ENCODE peak calls at places on chromosomes 7 and 10, in eight cellular contexts. One of them, this sample, is unnamed.

GRCh38 chr10:19003341-19003740 is 45.3 kb upstream of the MALRD1 start:
- DNase-seq in GM23338: no peak
- DNase-seq in bronchial epithelial cell: no peak
- DNase-seq in NCI-H1092: no peak
- DNase-seq in AG08395: no peak
- DNase-seq in renal cortical epithelial cell: no peak
- DNase-seq in NCI-H1105 treated with DMSO at 0.1 percent for 48 hours: no peak
- DNase-seq in HEK293T: no peak
- DNase-seq in this sample: no peak

GRCh38 chr10:5609952-5610616 is 56.3 kb downstream of the ASB13 start:
- DNase-seq in NCI-H1092: no peak
- DNase-seq in GM23338: no peak
- DNase-seq in NCI-H1105 treated with DMSO at 0.1 percent for 48 hours: no peak
- DNase-seq in AG08395: no peak
- DNase-seq in HEK293T: no peak
- DNase-seq in bronchial epithelial cell: peak
- DNase-seq in renal cortical epithelial cell: peak
- DNase-seq in this sample: peak

GRCh38 chr10:114874827-114875541 is 53.4 kb downstream of the FHIP2A start:
- DNase-seq in NCI-H1105 treated with DMSO at 0.1 percent for 48 hours: no peak
- DNase-seq in NCI-H1092: no peak
- DNase-seq in GM23338: peak
- DNase-seq in AG08395: peak
- DNase-seq in HEK293T: peak
- DNase-seq in renal cortical epithelial cell: no peak
- DNase-seq in bronchial epithelial cell: no peak
- DNase-seq in this sample: no peak

GRCh38 chr10:129788211-129788610 is 175.9 kb downstream of the EBF3 start:
- DNase-seq in GM23338: no peak
- DNase-seq in renal cortical epithelial cell: no peak
- DNase-seq in bronchial epithelial cell: no peak
- DNase-seq in AG08395: no peak
- DNase-seq in HEK293T: no peak
- DNase-seq in NCI-H1092: no peak
- DNase-seq in NCI-H1105 treated with DMSO at 0.1 percent for 48 hours: no peak
- DNase-seq in this sample: no peak

GRCh38 chr10:46006219-46006618 is 24.2 kb downstream of the NCOA4 start:
- DNase-seq in bronchial epithelial cell: peak
- DNase-seq in NCI-H1092: no peak
- DNase-seq in AG08395: peak
- DNase-seq in GM23338: no peak
- DNase-seq in HEK293T: no peak
- DNase-seq in renal cortical epithelial cell: peak
- DNase-seq in NCI-H1105 treated with DMSO at 0.1 percent for 48 hours: no peak
- DNase-seq in this sample: no peak

GRCh38 chr10:1363466-1364121 is 307.4 kb downstream of the WDR37 start:
- DNase-seq in AG08395: no peak
- DNase-seq in GM23338: no peak
- DNase-seq in NCI-H1092: no peak
- DNase-seq in HEK293T: no peak
- DNase-seq in NCI-H1105 treated with DMSO at 0.1 percent for 48 hours: no peak
- DNase-seq in renal cortical epithelial cell: no peak
- DNase-seq in bronchial epithelial cell: no peak
- DNase-seq in this sample: peak

GRCh38 chr7:117164578-117164977 is 158.3 kb downstream of the WNT2 start:
- DNase-seq in GM23338: no peak
- DNase-seq in bronchial epithelial cell: peak
- DNase-seq in AG08395: peak
- DNase-seq in NCI-H1092: no peak
- DNase-seq in NCI-H1105 treated with DMSO at 0.1 percent for 48 hours: no peak
- DNase-seq in HEK293T: no peak
- DNase-seq in renal cortical epithelial cell: peak
- DNase-seq in this sample: no peak

GRCh38 chr7:133854739-133855138 is 272.4 kb upstream of the LRGUK start:
- DNase-seq in AG08395: peak
- DNase-seq in GM23338: peak
- DNase-seq in bronchial epithelial cell: peak
- DNase-seq in NCI-H1092: peak
- DNase-seq in HEK293T: no peak
- DNase-seq in renal cortical epithelial cell: peak
- DNase-seq in NCI-H1105 treated with DMSO at 0.1 percent for 48 hours: peak
- DNase-seq in this sample: no peak

GRCh38 chr7:32501522-32501921 is 6.2 kb downstream of the AVL9 start:
- DNase-seq in AG08395: peak
- DNase-seq in bronchial epithelial cell: peak
- DNase-seq in NCI-H1105 treated with DMSO at 0.1 percent for 48 hours: no peak
- DNase-seq in GM23338: no peak
- DNase-seq in HEK293T: no peak
- DNase-seq in renal cortical epithelial cell: peak
- DNase-seq in NCI-H1092: no peak
- DNase-seq in this sample: no peak

GRCh38 chr10:113273877-113274829 is 278.7 kb upstream of the HABP2 start:
- DNase-seq in NCI-H1105 treated with DMSO at 0.1 percent for 48 hours: no peak
- DNase-seq in GM23338: no peak
- DNase-seq in bronchial epithelial cell: no peak
- DNase-seq in HEK293T: no peak
- DNase-seq in AG08395: peak
- DNase-seq in NCI-H1092: no peak
- DNase-seq in renal cortical epithelial cell: no peak
- DNase-seq in this sample: no peak

GRCh38 chr10:3094565-3095168 is 27.3 kb downstream of the PFKP start:
- DNase-seq in HEK293T: no peak
- DNase-seq in AG08395: no peak
- DNase-seq in bronchial epithelial cell: no peak
- DNase-seq in NCI-H1092: no peak
- DNase-seq in renal cortical epithelial cell: peak
- DNase-seq in GM23338: peak
- DNase-seq in NCI-H1105 treated with DMSO at 0.1 percent for 48 hours: no peak
- DNase-seq in this sample: no peak

This sample was measured in colonic mucosa.